ENCODE peak calls at places on chromosomes 12 and 14, in six cellular contexts. P is K562, H is HepG2, C is H1, E is HCT116, J is GM12878. D is an unnamed sample.
A peak's percentile ranks its signal among the peaks of the same experiment; 100 is the strongest.

GRCh38 chr12:96044017-96044985 is 8.9 kb upstream of the LTA4H start:
- DNase-seq in P (no peak), H (no peak), C (no peak), E (no peak), J (no peak), D (no peak)

GRCh38 chr14:98932436-98933325 is 339.3 kb downstream of the BCL11B start:
- DNase-seq in P (no peak), H (no peak), C (no peak), E (no peak), J (no peak), D (no peak)

GRCh38 chr12:109987615-109988014 is 8.6 kb downstream of the GIT2 start:
- DNase-seq in P (no peak), H (no peak), C (no peak), E (no peak), J (no peak), D (no peak)

GRCh38 chr14:24368562-24369252 is 723 bp downstream of the NFATC4 start:
- DNase-seq in P (peak; percentile 72), H (no peak), C (peak; percentile 83), E (no peak), J (no peak), D (peak; percentile 48)

GRCh38 chr12:98422809-98423208 is 92.6 kb upstream of the TMPO start:
- DNase-seq in P (no peak), H (peak; percentile 29), C (peak; percentile 80), E (no peak), J (no peak), D (peak; percentile 33)

GRCh38 chr14:54606631-54607133 is 39.8 kb downstream of the SAMD4A start:
- DNase-seq in P (no peak), H (no peak), C (no peak), E (no peak), J (no peak), D (no peak)

GRCh38 chr12:78562358-78563205 is 302.0 kb upstream of the SYT1 start:
- DNase-seq in P (no peak), H (peak; percentile 1), C (no peak), E (peak; percentile 37), J (no peak), D (peak; percentile 46)

GRCh38 chr14:71776463-71777359 is 155.5 kb upstream of the RGS6 start:
- DNase-seq in P (no peak), H (no peak), C (no peak), E (no peak), J (peak; percentile 25), D (peak; percentile 64)

GRCh38 chr12:79558924-79559469 is 131.8 kb downstream of the PAWR start:
- DNase-seq in P (no peak), H (no peak), C (no peak), E (no peak), J (no peak), D (no peak)

GRCh38 chr12:93060666-93061413 is 131.7 kb upstream of the EEA1 start:
- DNase-seq in P (peak; percentile 45), H (peak; percentile 63), C (no peak), E (no peak), J (peak; percentile 21), D (peak; percentile 56)

GRCh38 chr12:57203201-57203600 is 13.4 kb upstream of the NXPH4 start:
- DNase-seq in P (no peak), H (no peak), C (no peak), E (no peak), J (no peak), D (no peak)

GRCh38 chr14:96901227-96901626 is 104.0 kb downstream of the VRK1 start:
- DNase-seq in P (no peak), H (no peak), C (no peak), E (no peak), J (peak; percentile 28), D (no peak)

GRCh38 chr12:132610896-132611602 is 667 bp upstream of the LRCOL1 start:
- DNase-seq in P (no peak), H (no peak), C (no peak), E (no peak), J (no peak), D (no peak)

GRCh38 chr12:123971770-123972447 is 722 bp downstream of the CCDC92 start:
- DNase-seq in P (peak; percentile 24), H (peak; percentile 58), C (peak; percentile 80), E (no peak), J (no peak), D (no peak)

GRCh38 chr14:94921870-94922585 is 152.1 kb upstream of the GSC start:
- DNase-seq in P (no peak), H (no peak), C (no peak), E (no peak), J (no peak), D (no peak)

GRCh38 chr12:120342567-120343537 is 15.3 kb upstream of the PLA2G1B start:
- DNase-seq in P (no peak), H (no peak), C (peak; percentile 52), E (no peak), J (no peak), D (no peak)

GRCh38 chr12:102216086-102216691 is 18.6 kb upstream of the PMCH start:
- DNase-seq in P (no peak), H (no peak), C (no peak), E (peak; percentile 35), J (no peak), D (peak; percentile 55)

GRCh38 chr14:57709909-57710308 is 156.0 kb downstream of the SLC35F4 start:
- DNase-seq in P (no peak), H (no peak), C (no peak), E (no peak), J (no peak), D (no peak)

GRCh38 chr12:2248087-2248900 is 195.5 kb downstream of the CACNA1C start:
- DNase-seq in P (no peak), H (peak; percentile 92), C (no peak), E (no peak), J (no peak), D (no peak)

GRCh38 chr14:61477845-61478438 is 156.6 kb downstream of the PRKCH start:
- DNase-seq in P (no peak), H (no peak), C (no peak), E (peak; percentile 40), J (no peak), D (peak; percentile 79)

DNA sequence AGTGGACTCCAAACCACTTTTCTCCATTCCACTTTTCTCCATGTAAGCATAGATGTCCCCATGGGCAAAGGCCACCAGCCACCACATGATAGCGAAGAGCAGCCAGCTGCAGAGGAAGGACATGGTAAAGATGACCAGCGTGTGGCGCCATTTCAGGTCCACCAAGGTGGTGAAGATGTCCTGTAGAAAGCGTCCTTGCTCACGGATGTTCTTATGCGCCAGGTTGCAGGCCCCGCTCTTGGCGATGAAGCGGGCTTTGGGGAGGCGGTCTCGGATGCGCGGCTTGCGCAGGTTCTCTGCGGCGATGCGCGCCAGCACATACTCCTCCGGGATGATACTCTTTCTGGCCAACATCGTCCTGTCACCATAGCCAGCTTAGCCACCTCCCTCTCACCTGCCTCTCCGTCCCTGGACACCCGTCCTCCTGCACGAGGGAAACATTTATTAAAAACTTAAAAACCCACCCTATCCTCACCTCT is 1.2 kb downstream of the KCNJ8 start:
- DNase-seq in P (peak; percentile 18), H (no peak), C (peak; percentile 76), E (peak; percentile 3), J (no peak), D (no peak)
- TF ChIP-seq EZH2 in P (no peak), H (no peak), C (no peak), E (no peak), J (no peak), D (peak; percentile 18)

DNA sequence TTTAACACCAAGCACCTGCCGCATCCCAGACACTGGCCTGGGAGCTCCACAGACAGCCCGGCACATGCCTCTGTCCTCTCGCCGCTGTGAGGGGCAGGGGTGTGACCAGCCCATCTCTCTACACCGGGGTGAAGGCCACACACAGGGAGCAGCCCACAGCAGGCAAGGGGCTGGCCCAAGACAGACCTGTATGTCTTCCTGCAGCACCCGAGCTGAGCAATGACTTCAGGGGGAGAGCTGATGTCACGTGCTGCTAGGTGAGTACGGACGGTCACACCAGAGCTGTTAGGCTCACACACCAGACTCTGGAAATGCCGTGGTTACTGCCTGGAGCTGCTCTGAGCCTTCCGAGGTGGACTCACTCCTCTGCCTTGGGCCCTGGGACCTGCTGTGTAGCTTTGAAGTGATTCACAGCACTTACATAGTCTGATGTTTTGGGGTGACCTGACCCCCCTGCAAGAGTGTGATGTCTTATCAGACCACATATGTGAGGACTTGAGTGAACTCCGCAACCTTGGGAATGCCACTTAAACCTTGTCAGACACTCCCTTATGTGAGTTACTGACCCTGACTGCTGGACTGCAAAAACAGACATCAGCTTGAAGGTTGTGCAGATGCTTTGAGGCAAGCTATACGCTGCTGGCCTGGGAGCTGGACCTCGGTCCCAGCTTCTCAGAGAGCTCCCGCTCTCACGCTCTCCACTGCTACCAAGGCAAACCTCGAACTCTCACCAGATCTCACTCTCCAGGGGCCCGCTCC is 1.8 kb downstream of the XRCC3 start:
- DNase-seq in P (peak; percentile 28), H (no peak), C (no peak), E (no peak), J (no peak), D (no peak)
- TF ChIP-seq MAX in P (peak; percentile 23), H (no peak), C (no peak), E (no peak), J (no peak), D (no peak)

GRCh38 chr14:37586783-37587428 is 8.1 kb downstream of the FOXA1 start:
- DNase-seq in P (no peak), H (no peak), C (no peak), E (no peak), J (no peak), D (no peak)

GRCh38 chr14:37583358-37584210 is 11.5 kb downstream of the FOXA1 start:
- DNase-seq in P (no peak), H (peak; percentile 54), C (no peak), E (no peak), J (no peak), D (no peak)

GRCh38 chr14:37584211-37585100 is 10.6 kb downstream of the FOXA1 start:
- DNase-seq in P (no peak), H (no peak), C (peak; percentile 67), E (no peak), J (no peak), D (no peak)

GRCh38 chr14:37585971-37586759 is 8.9 kb downstream of the FOXA1 start:
- DNase-seq in P (no peak), H (no peak), C (no peak), E (no peak), J (no peak), D (no peak)

DNA sequence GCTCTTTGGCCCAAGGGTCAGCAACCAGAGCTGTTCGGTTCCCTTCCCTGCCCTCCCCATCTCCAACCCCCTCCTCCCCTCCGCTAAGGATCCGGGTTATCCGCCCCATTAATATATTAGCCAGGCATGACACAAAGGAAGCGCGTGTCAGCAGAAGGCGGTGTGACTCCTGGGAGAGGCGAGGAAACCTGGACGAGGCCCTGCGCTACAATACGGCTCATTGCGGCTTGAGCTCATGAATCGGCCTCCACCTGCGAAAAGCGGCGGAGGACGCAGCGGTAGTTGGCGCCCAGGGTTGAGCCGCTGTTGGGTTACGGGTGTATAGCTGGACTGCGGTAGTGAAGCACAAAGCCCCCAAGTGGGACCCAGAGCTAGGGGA is 10.0 kb downstream of the FOXA1 start:
- DNase-seq in P (no peak), H (no peak), C (peak; percentile 64), E (no peak), J (no peak), D (no peak)
- TF ChIP-seq EZH2 in P (no peak), H (no peak), C (peak; percentile 79), E (no peak), J (no peak), D (peak; percentile 10)

DNA sequence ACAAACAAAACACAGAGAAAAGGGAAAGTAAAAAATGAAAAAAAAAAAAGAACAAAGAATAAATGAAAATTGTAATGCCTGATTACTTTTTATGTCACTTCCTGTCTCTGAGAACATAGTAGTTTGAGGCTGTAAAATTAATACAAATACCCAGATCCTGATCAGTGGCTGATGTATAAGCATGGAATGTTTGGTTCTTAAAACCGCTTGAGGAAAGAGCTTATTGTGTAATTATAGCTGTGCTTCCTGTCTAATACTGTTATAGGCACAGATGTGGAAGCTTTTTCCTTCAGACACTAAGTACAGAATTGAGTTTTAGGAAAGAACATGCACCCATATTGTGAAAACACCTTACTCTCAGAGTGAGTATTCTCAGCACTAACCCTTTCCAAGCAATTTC is 86.9 kb downstream of the AVPR1A start:
- DNase-seq in P (no peak), H (no peak), C (no peak), E (no peak), J (no peak), D (peak; percentile 16)
- TF ChIP-seq MAX in P (no peak), H (no peak), C (no peak), E (no peak), J (no peak), D (no peak)

D was measured in endothelial cell of umbilical vein.